ENCODE peak calls at places on chromosomes 5 and 9, in five cellular contexts. L, V, H, D and O are unnamed samples.

GRCh38 chr5:32506809-32507208 is 62.3 kb upstream of the ZFR start:
- DNase-seq in L (no peak), D (peak; percentile 88), H (peak; percentile 63), V (no peak), O (no peak)

GRCh38 chr5:37906416-37906815 is 66.6 kb upstream of the GDNF start:
- DNase-seq in H (no peak), D (no peak), V (no peak), L (no peak), O (no peak)

GRCh38 chr9:113492343-113493079 is 29.0 kb downstream of the RGS3 start:
- DNase-seq in V (no peak), L (no peak), H (no peak), D (peak; percentile 28), O (no peak)

GRCh38 chr5:145872486-145872885 is 328 bp downstream of the GRXCR2 start:
- DNase-seq in V (no peak), H (no peak), L (no peak), D (no peak), O (no peak)

GRCh38 chr9:135970128-135970815 is 9.1 kb upstream of the UBAC1 start:
- DNase-seq in L (no peak), V (no peak), H (no peak), D (no peak), O (no peak)

GRCh38 chr5:83512051-83512745 is 40.7 kb downstream of the VCAN start:
- DNase-seq in D (no peak), H (peak; percentile 23), L (no peak), V (no peak), O (no peak)

GRCh38 chr9:119453980-119454379 is 84.7 kb upstream of the BRINP1 start:
- DNase-seq in V (no peak), D (peak; percentile 44), L (no peak), H (no peak), O (no peak)

GRCh38 chr5:58969253-58969652 is 386.4 kb downstream of the RAB3C start:
- DNase-seq in H (no peak), V (no peak), L (no peak), D (no peak), O (peak; percentile 6)

GRCh38 chr5:29197636-29198035 is 1995.8 kb upstream of the CDH6 start:
- DNase-seq in D (peak; percentile 7), V (no peak), L (no peak), H (no peak), O (no peak)

GRCh38 chr5:96247097-96247675 is 185.9 kb downstream of the PCSK1 start:
- DNase-seq in H (peak; percentile 73), V (no peak), D (peak; percentile 99), L (no peak), O (no peak)

GRCh38 chr5:103582364-103582763 is 19.8 kb upstream of the NUDT12 start:
- DNase-seq in L (peak; percentile 35), D (peak; percentile 55), H (peak; percentile 25), V (no peak), O (peak; percentile 74)

GRCh38 chr9:29212590-29213373 is 1639.5 kb upstream of the C9orf72 start:
- DNase-seq in L (peak; percentile 57), H (peak; percentile 14), D (no peak), V (no peak), O (peak; percentile 65)

GRCh38 chr5:59832577-59833301 is 60.8 kb downstream of the PDE4D start:
- DNase-seq in V (no peak), H (no peak), D (no peak), L (no peak), O (no peak)

GRCh38 chr5:125597338-125597737 is 825.9 kb upstream of the GRAMD2B start:
- DNase-seq in H (peak; percentile 39), D (peak; percentile 21), L (no peak), V (no peak), O (no peak)

GRCh38 chr5:96934291-96934694 is 1.6 kb upstream of the LNPEP start:
- DNase-seq in L (no peak), D (no peak), V (no peak), H (peak; percentile 25), O (no peak)

GRCh38 chr5:7015586-7016256 is 302.5 kb downstream of the TENT4A start:
- DNase-seq in L (peak; percentile 64), D (no peak), H (no peak), V (no peak), O (peak; percentile 81)

GRCh38 chr5:68522863-68523262 is 307.3 kb downstream of the PIK3R1 start:
- DNase-seq in D (no peak), V (no peak), H (no peak), L (no peak), O (no peak)

GRCh38 chr5:143008809-143009521 is 238.8 kb downstream of the ARHGAP26 start:
- DNase-seq in D (peak; percentile 100), L (no peak), V (peak; percentile 56), H (peak; percentile 79), O (no peak)

GRCh38 chr5:159825551-159826051 is 90.7 kb upstream of the ADRA1B start:
- DNase-seq in H (peak; percentile 48), L (no peak), D (no peak), V (no peak), O (no peak)

GRCh38 chr5:118620201-118620600 is 368.1 kb downstream of the DTWD2 start:
- DNase-seq in D (no peak), H (no peak), L (no peak), V (no peak), O (no peak)

GRCh38 chr5:152094076-152094475 is 169.4 kb upstream of the GLRA1 start:
- DNase-seq in D (no peak), V (no peak), H (no peak), L (no peak), O (no peak)

GRCh38 chr9:33329117-33329563 is 38.8 kb downstream of the NFX1 start:
- DNase-seq in H (peak; percentile 77), D (peak; percentile 100), V (no peak), L (no peak), O (no peak)

GRCh38 chr9:133356391-133357091 is at the start of the genes SURF1 and SURF2:
- DNase-seq in L (peak; percentile 88), V (peak; percentile 86), H (peak; percentile 95), D (peak; percentile 55), O (peak; percentile 95)

GRCh38 chr5:78562719-78563330 is 85.7 kb downstream of the LHFPL2 start:
- DNase-seq in H (no peak), L (peak; percentile 8), D (no peak), V (no peak), O (no peak)

GRCh38 chr5:152487130-152487529 is 82.1 kb upstream of the NMUR2 start:
- DNase-seq in D (no peak), H (no peak), L (no peak), V (no peak), O (no peak)

GRCh38 chr5:132747064-132747692 is at the start of gene CCNI2:
- DNase-seq in D (no peak), V (peak; percentile 56), H (peak; percentile 49), L (peak; percentile 84), O (peak; percentile 64)

GRCh38 chr5:17666726-17667235 is 32.5 kb downstream of the TAF11L14 start:
- DNase-seq in D (no peak), H (no peak), V (no peak), L (no peak), O (no peak)

GRCh38 chr9:34987160-34988040 is 2.1 kb upstream of the DNAJB5 start:
- DNase-seq in H (no peak), V (no peak), D (peak; percentile 78), L (no peak), O (no peak)